ENCODE peak calls at places on chromosomes 4 and X, in six cellular contexts. C, X, Q, I, O and D are unnamed samples.

GRCh38 chr4:106803107-106803506 is 233.0 kb downstream of the DKK2 start:
- DNase-seq in C (no peak), X (no peak), Q (no peak), I (no peak), O (no peak), D (no peak)

GRCh38 chr4:25174674-25175073 is 14.4 kb upstream of the SEPSECS start:
- DNase-seq in C (peak), X (no peak), Q (no peak), I (no peak), O (no peak), D (peak)

GRCh38 chr4:106647451-106647850 is 278.9 kb upstream of the GIMD1 start:
- DNase-seq in C (no peak), X (no peak), Q (no peak), I (no peak), O (no peak), D (no peak)

GRCh38 chrX:120562569-120562926 is 1.8 kb upstream of the CUL4B start:
- DNase-seq in C (no peak), X (no peak), Q (no peak), I (no peak), O (no peak), D (no peak)

GRCh38 chr4:3219761-3220481 is 29.0 kb upstream of the MSANTD1 start:
- DNase-seq in C (no peak), X (no peak), Q (no peak), I (no peak), O (no peak), D (no peak)

GRCh38 chr4:182179751-182180150 is 63.5 kb upstream of the TENM3 start:
- DNase-seq in C (no peak), X (no peak), Q (no peak), I (no peak), O (no peak), D (no peak)

GRCh38 chr4:99390060-99390459 is 37.5 kb upstream of the ADH1C start:
- DNase-seq in C (peak), X (no peak), Q (no peak), I (no peak), O (peak), D (no peak)

GRCh38 chrX:153689654-153690465 is 2.1 kb downstream of the SLC6A8 start:
- DNase-seq in C (peak), X (no peak), Q (no peak), I (no peak), O (no peak), D (peak)

GRCh38 chr4:156971623-156972369 is at the start of gene PDGFC:
- DNase-seq in C (peak), X (no peak), Q (peak), I (no peak), O (peak), D (peak)

GRCh38 chr4:108224628-108225053 is 55.9 kb upstream of the LEF1 start:
- DNase-seq in C (peak), X (no peak), Q (peak), I (no peak), O (peak), D (peak)

GRCh38 chr4:62324215-62324614 is 1124.1 kb downstream of the ADGRL3 start:
- DNase-seq in C (no peak), X (no peak), Q (no peak), I (no peak), O (no peak), D (no peak)

GRCh38 chrX:47321386-47321785 is 49.0 kb upstream of the ZNF157 start:
- DNase-seq in C (peak), X (no peak), Q (peak), I (no peak), O (peak), D (peak)

GRCh38 chr4:125421547-125421946 is 106.8 kb downstream of the FAT4 start:
- DNase-seq in C (no peak), X (no peak), Q (no peak), I (no peak), O (peak), D (no peak)

GRCh38 chrX:20442597-20442996 is 175.9 kb upstream of the RPS6KA3 start:
- DNase-seq in C (peak), X (peak), Q (peak), I (peak), O (peak), D (peak)

GRCh38 chrX:9055354-9055753 is 21.4 kb upstream of the FAM9B start:
- DNase-seq in C (no peak), X (no peak), Q (no peak), I (no peak), O (no peak), D (no peak)

GRCh38 chr4:74444891-74445642 is at the start of gene AREG:
- DNase-seq in C (peak), X (peak), Q (peak), I (peak), O (peak), D (peak)

GRCh38 chr4:120509719-120510118 is 412.8 kb downstream of the PRDM5 start:
- DNase-seq in C (no peak), X (no peak), Q (no peak), I (no peak), O (no peak), D (no peak)

GRCh38 chrX:132564026-132564425 is 75.2 kb upstream of the MBNL3 start:
- DNase-seq in C (no peak), X (no peak), Q (no peak), I (no peak), O (peak), D (no peak)

GRCh38 chrX:147735364-147735763 is 176.4 kb upstream of the FMR1 start:
- DNase-seq in C (no peak), X (no peak), Q (peak), I (no peak), O (no peak), D (peak)

GRCh38 chrX:17590892-17591740 is 146.2 kb upstream of the SCML1 start:
- DNase-seq in C (peak), X (peak), Q (peak), I (peak), O (peak), D (peak)

GRCh38 chr4:141410839-141411238 is 190.1 kb downstream of the ZNF330 start:
- DNase-seq in C (peak), X (no peak), Q (no peak), I (no peak), O (peak), D (no peak)

GRCh38 chr4:139267301-139267700 is 12.7 kb downstream of the MGARP start:
- DNase-seq in C (no peak), X (no peak), Q (no peak), I (no peak), O (no peak), D (no peak)

GRCh38 chr4:169311643-169312365 is 41.0 kb upstream of the SH3RF1 start:
- DNase-seq in C (peak), X (peak), Q (peak), I (no peak), O (peak), D (peak)

GRCh38 chrX:52923781-52924241 is 26.7 kb downstream of the FAM156B start:
- DNase-seq in C (peak), X (peak), Q (peak), I (no peak), O (peak), D (peak)

GRCh38 chrX:40483502-40483901 is 97.3 kb upstream of the ATP6AP2 start:
- DNase-seq in C (no peak), X (no peak), Q (no peak), I (no peak), O (no peak), D (no peak)

GRCh38 chr4:117783716-117784115 is 250.6 kb upstream of the NDST3 start:
- DNase-seq in C (peak), X (no peak), Q (peak), I (no peak), O (no peak), D (peak)

GRCh38 chr4:39900966-39901365 is 76.7 kb downstream of the PDS5A start:
- DNase-seq in C (peak), X (no peak), Q (no peak), I (no peak), O (no peak), D (no peak)

GRCh38 chr4:118154643-118155042 is 120.4 kb downstream of the NDST3 start:
- DNase-seq in C (peak), X (no peak), Q (no peak), I (no peak), O (no peak), D (no peak)

GRCh38 chrX:40644175-40644574 is 3.2 kb downstream of the CXorf38 start:
- DNase-seq in C (peak), X (peak), Q (no peak), I (no peak), O (peak), D (no peak)

GRCh38 chr4:184851200-184851541 is 25.4 kb upstream of the ACSL1 start:
- DNase-seq in C (no peak), X (peak), Q (no peak), I (no peak), O (peak), D (no peak)

GRCh38 chrX:63746278-63746677 is 38.7 kb downstream of the ARHGEF9 start:
- DNase-seq in C (no peak), X (no peak), Q (no peak), I (no peak), O (no peak), D (no peak)

GRCh38 chrX:103343105-103343504 is 13.1 kb downstream of the TCEAL7 start:
- DNase-seq in C (peak), X (peak), Q (peak), I (no peak), O (peak), D (peak)